ENCODE peak calls at places on chromosomes 3 and 15, in four cellular contexts. One of them, this sample, is unnamed.

GRCh38 chr3:149371723-149372114 is 5.7 kb downstream of the TM4SF1 start:
- DNase-seq in stimulated activated naive CD4-positive, alpha-beta T cell treated with Interleukin-2 at 50 U/mL for 16 hours: no peak
- DNase-seq in kidney: no peak
- DNase-seq in T47D: no peak
- DNase-seq in this sample: no peak

GRCh38 chr3:27625848-27626247 is 96.3 kb downstream of the EOMES start:
- DNase-seq in stimulated activated naive CD4-positive, alpha-beta T cell treated with Interleukin-2 at 50 U/mL for 16 hours: no peak
- DNase-seq in kidney: no peak
- DNase-seq in T47D: no peak
- DNase-seq in this sample: no peak

GRCh38 chr15:38714309-38715072 is 149.9 kb upstream of the RASGRP1 start:
- DNase-seq in stimulated activated naive CD4-positive, alpha-beta T cell treated with Interleukin-2 at 50 U/mL for 16 hours: no peak
- DNase-seq in kidney: no peak
- DNase-seq in T47D: no peak
- DNase-seq in this sample: peak

GRCh38 chr15:83380682-83381081 is 66.5 kb upstream of the SH3GL3 start:
- DNase-seq in stimulated activated naive CD4-positive, alpha-beta T cell treated with Interleukin-2 at 50 U/mL for 16 hours: peak
- DNase-seq in kidney: no peak
- DNase-seq in T47D: peak
- DNase-seq in this sample: peak

GRCh38 chr3:9957214-9957613 is 5.0 kb upstream of the PRRT3 start:
- DNase-seq in stimulated activated naive CD4-positive, alpha-beta T cell treated with Interleukin-2 at 50 U/mL for 16 hours: no peak
- DNase-seq in kidney: no peak
- DNase-seq in T47D: no peak
- DNase-seq in this sample: no peak

GRCh38 chr3:197464794-197465193 is 91.0 kb downstream of the BDH1 start:
- DNase-seq in stimulated activated naive CD4-positive, alpha-beta T cell treated with Interleukin-2 at 50 U/mL for 16 hours: no peak
- DNase-seq in kidney: no peak
- DNase-seq in T47D: no peak
- DNase-seq in this sample: no peak

GRCh38 chr3:16686679-16687078 is 81.5 kb upstream of the DAZL start:
- DNase-seq in stimulated activated naive CD4-positive, alpha-beta T cell treated with Interleukin-2 at 50 U/mL for 16 hours: no peak
- DNase-seq in kidney: no peak
- DNase-seq in T47D: no peak
- DNase-seq in this sample: no peak

GRCh38 chr3:42539871-42540714 is 37.6 kb downstream of the VIPR1 start:
- DNase-seq in stimulated activated naive CD4-positive, alpha-beta T cell treated with Interleukin-2 at 50 U/mL for 16 hours: peak
- DNase-seq in kidney: peak
- DNase-seq in T47D: peak
- DNase-seq in this sample: peak

GRCh38 chr3:171776411-171776810 is 33.9 kb downstream of the PLD1 start:
- DNase-seq in stimulated activated naive CD4-positive, alpha-beta T cell treated with Interleukin-2 at 50 U/mL for 16 hours: no peak
- DNase-seq in kidney: no peak
- DNase-seq in T47D: no peak
- DNase-seq in this sample: no peak

GRCh38 chr3:152458725-152459515 is 190.2 kb downstream of the MBNL1 start:
- DNase-seq in stimulated activated naive CD4-positive, alpha-beta T cell treated with Interleukin-2 at 50 U/mL for 16 hours: peak
- DNase-seq in kidney: no peak
- DNase-seq in T47D: no peak
- DNase-seq in this sample: no peak

GRCh38 chr15:58415636-58416035 is 16.2 kb upstream of the LIPC start:
- DNase-seq in stimulated activated naive CD4-positive, alpha-beta T cell treated with Interleukin-2 at 50 U/mL for 16 hours: no peak
- DNase-seq in kidney: no peak
- DNase-seq in T47D: no peak
- DNase-seq in this sample: no peak

GRCh38 chr15:79015416-79015815 is 70.6 kb upstream of the CTSH start:
- DNase-seq in stimulated activated naive CD4-positive, alpha-beta T cell treated with Interleukin-2 at 50 U/mL for 16 hours: no peak
- DNase-seq in kidney: peak
- DNase-seq in T47D: no peak
- DNase-seq in this sample: no peak

This sample was measured in cardiac muscle cell.